ENCODE peak calls at places on chromosomes 12 and 14, in five cellular contexts. W is GM23338, B is spleen, Z is transverse colon, C is Panc1. K is an unnamed sample.

GRCh38 chr14:88286309-88286708 is 36.8 kb downstream of the KCNK10 start:
- DNase-seq in C (no peak), Z (no peak), W (no peak), B (no peak), K (no peak)

GRCh38 chr12:110885152-110885840 is 35.1 kb downstream of the MYL2 start:
- DNase-seq in W (no peak), C (no peak), B (no peak), Z (no peak), K (no peak)

GRCh38 chr12:122753213-122753571 is 568 bp downstream of the DENR start:
- DNase-seq in C (no peak), B (no peak), Z (no peak), W (no peak), K (no peak)

GRCh38 chr12:17992002-17992656 is 97.9 kb downstream of the RERGL start:
- DNase-seq in W (peak), C (peak), Z (no peak), B (no peak), K (no peak)

GRCh38 chr14:90409209-90409730 is 12.4 kb downstream of the CALM1 start:
- DNase-seq in Z (peak), B (no peak), W (no peak), C (no peak), K (no peak)

GRCh38 chr12:24596768-24597388 is 352.0 kb downstream of the BCAT1 start:
- DNase-seq in B (no peak), C (peak), Z (no peak), W (peak), K (no peak)

GRCh38 chr12:75750950-75751349 is 239.5 kb upstream of the KRR1 start:
- DNase-seq in W (no peak), B (no peak), Z (no peak), C (no peak), K (no peak)

GRCh38 chr12:105474672-105475071 is 144.2 kb downstream of the C12orf75 start:
- DNase-seq in Z (no peak), B (no peak), W (no peak), C (no peak), K (no peak)

GRCh38 chr14:65791551-65791981 is 379.0 kb downstream of the FUT8 start:
- DNase-seq in W (no peak), Z (no peak), C (no peak), B (no peak), K (no peak)

GRCh38 chr12:114685869-114686268 is 1.9 kb upstream of the TBX3 start:
- DNase-seq in Z (no peak), W (peak), C (no peak), B (no peak), K (no peak)

GRCh38 chr14:75888933-75889332 is 92.9 kb downstream of the TGFB3 start:
- DNase-seq in W (no peak), Z (no peak), B (no peak), C (no peak), K (no peak)

GRCh38 chr14:85439696-85440328 is 90.1 kb upstream of the FLRT2 start:
- DNase-seq in Z (no peak), W (no peak), B (no peak), C (no peak), K (no peak)

GRCh38 chr12:75943730-75944096 is 87.9 kb downstream of the PHLDA1 start:
- DNase-seq in W (no peak), Z (no peak), C (no peak), B (no peak), K (no peak)

GRCh38 chr14:60514378-60515243 is 5.7 kb downstream of the SIX6 start:
- DNase-seq in C (no peak), Z (no peak), W (peak), B (no peak), K (no peak)

GRCh38 chr12:129212221-129212630 is 358.9 kb downstream of the GLT1D1 start:
- DNase-seq in B (no peak), C (no peak), Z (no peak), W (no peak), K (no peak)

GRCh38 chr14:50864911-50865310 is 6.9 kb upstream of the ABHD12B start:
- DNase-seq in C (no peak), Z (no peak), B (no peak), W (no peak), K (no peak)

GRCh38 chr14:65637780-65638179 is 225.2 kb downstream of the FUT8 start:
- DNase-seq in Z (no peak), W (no peak), B (no peak), C (no peak), K (no peak)

GRCh38 chr14:100528962-100529560 is 58.2 kb downstream of the BEGAIN start:
- DNase-seq in B (peak), Z (no peak), C (no peak), W (no peak), K (peak)

GRCh38 chr14:100688598-100689499 is 37.8 kb upstream of the DLK1 start:
- DNase-seq in C (peak), W (no peak), B (no peak), Z (no peak), K (no peak)

GRCh38 chr14:100059433-100059781 is 5.8 kb upstream of the EVL start:
- DNase-seq in W (no peak), C (no peak), B (no peak), Z (no peak), K (no peak)

GRCh38 chr12:108128221-108129016 is 669 bp upstream of the WSCD2 start:
- DNase-seq in C (no peak), Z (no peak), B (no peak), W (no peak), K (no peak)

GRCh38 chr12:20370001-20370381 is 1.7 kb downstream of the PDE3A start:
- DNase-seq in W (peak), B (peak), Z (peak), C (no peak), K (no peak)

GRCh38 chr12:55019784-55020183 is at the start of gene NEUROD4:
- DNase-seq in C (no peak), W (peak), B (no peak), Z (no peak), K (no peak)

GRCh38 chr12:93061414-93062099 is 132.5 kb upstream of the EEA1 start:
- DNase-seq in C (no peak), Z (no peak), B (no peak), W (no peak), K (no peak)

GRCh38 chr12:51751657-51752056 is 96.9 kb downstream of the FIGNL2 start:
- DNase-seq in C (no peak), W (no peak), Z (no peak), B (no peak), K (no peak)

DNA sequence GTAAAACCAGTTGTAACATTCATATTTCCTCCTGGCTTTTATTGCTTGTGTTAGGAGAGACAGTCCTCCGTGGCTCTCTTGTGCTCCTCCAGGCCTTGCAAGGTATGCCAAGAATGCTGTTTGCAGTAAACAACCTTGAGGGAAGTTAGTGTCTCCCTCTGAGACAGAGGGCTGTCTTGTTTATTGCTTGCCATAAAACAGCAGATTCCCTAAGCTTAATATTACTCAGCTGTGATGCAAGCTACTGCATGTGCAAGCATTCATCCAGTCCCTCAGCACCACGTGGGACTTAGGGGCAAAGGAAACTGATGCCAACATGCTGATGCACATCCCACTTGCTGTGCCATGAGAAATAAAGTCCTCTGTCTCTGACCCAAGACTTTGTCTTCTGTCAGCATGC is 6.6 kb downstream of the POMT2 start:
- DNase-seq in Z (peak), W (peak), B (no peak), C (peak), K (no peak)
- TF ChIP-seq POLR2AphosphoS5 in Z (peak), W (no peak), B (no peak), C (no peak), K (peak)

DNA sequence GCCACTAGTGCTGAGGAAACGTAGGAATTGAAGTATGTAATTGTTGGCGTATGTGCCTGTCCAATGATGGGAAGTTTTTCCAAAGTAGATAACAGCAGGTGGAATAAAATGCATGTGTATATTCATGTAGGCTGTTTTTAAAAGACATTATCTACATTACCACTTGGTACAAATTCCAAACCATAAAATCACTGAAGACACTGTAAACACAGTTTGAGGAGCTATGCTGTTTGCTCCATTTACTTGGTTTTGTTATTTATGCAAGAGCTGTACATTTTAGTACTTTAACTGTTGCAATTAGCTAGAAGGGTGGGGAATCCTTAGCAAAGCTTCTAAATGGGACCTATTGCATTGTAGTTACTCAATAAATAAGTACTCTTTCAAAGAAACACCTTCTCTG is 274.5 kb upstream of the DIO2 start:
- DNase-seq in C (no peak), W (no peak), Z (no peak), B (no peak), K (no peak)
- TF ChIP-seq POLR2AphosphoS5 in C (no peak), W (no peak), Z (no peak), B (no peak), K (no peak)

GRCh38 chr14:22794533-22794932 is 20.7 kb downstream of the SLC7A7 start:
- DNase-seq in C (no peak), W (no peak), Z (peak), B (no peak), K (no peak)
- TF ChIP-seq POLR2AphosphoS5 in C (no peak), W (no peak), Z (no peak), B (no peak), K (no peak)

DNA sequence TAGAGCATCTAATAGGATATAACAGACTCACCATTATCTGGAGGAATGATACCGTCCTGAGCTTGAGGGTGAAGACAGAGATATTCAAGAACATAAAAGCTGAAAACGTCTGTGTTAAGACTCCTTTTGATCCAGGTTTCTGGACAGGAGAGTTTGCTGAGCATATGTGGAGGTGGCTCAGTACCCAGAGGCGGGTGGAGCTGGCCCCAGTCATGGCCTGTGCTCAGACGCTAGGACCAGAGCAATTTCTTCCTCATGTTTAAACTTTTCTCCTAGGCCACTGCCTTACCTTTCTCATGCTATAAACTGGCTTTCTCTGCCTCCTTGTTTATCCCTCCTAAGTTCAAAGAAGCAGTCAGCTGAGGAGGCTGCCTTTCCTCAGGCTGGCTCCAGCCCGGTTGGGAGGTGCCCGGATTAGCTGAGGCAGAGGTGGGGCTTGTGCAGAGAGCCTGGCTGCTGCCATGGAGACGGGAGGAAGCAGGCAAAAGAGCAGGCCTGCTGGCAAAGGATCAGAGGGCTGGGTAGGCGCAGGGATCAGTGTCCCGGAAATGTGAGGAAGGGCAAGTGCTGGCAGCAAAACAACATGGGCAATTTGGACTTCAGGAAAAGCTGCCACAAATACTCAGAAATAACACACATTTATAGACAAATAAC is 13.7 kb downstream of the COA8 start:
- DNase-seq in B (peak), C (no peak), Z (peak), W (peak), K (peak)
- TF ChIP-seq POLR2AphosphoS5 in B (peak), C (no peak), Z (peak), W (no peak), K (no peak)

DNA sequence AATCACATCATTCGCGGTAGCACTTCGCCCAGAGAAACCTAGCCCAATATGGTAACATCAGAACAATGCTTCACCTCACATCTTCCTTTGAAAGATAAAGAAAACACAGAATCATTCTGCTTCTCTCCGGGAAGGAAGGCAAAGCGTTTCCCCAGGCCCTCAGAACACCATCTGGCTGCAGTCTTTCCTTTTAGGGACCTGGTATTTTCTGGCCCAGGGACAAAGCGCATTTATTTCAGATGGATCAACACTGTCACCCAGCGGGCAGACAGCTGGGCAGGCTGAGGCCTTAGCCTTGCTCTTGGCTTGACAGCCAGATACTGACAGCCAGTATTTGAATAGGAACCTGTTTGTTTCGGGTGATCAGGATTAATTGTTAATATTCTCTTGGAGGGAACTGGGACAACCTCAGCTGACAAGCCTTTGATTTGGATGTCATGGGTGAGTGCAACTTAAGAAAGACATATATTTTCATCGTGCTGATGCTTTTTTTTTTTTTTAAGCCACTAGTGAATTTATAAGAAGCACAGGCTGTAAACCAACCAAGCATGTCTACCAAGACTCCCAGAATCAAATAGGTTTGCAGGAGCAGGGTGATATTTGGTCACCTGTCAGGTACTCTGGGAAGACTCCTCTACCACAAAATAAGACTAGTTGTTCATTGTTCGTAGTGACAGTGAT is 118.9 kb downstream of the VEZT start:
- DNase-seq in B (no peak), C (peak), W (peak), Z (peak), K (peak)
- TF ChIP-seq POLR2AphosphoS5 in B (no peak), C (peak), W (no peak), Z (peak), K (no peak)

GRCh38 chr12:22066235-22066765 is 20.3 kb downstream of the CMAS start:
- DNase-seq in W (no peak), Z (no peak), C (no peak), B (no peak), K (no peak)
- TF ChIP-seq POLR2AphosphoS5 in W (no peak), Z (no peak), C (no peak), B (no peak), K (no peak)

GRCh38 chr12:127803545-127803944 is 463.4 kb upstream of the TMEM132C start:
- DNase-seq in C (no peak), W (no peak), Z (no peak), B (no peak), K (no peak)
- TF ChIP-seq POLR2AphosphoS5 in C (no peak), W (no peak), Z (no peak), B (no peak), K (no peak)

DNA sequence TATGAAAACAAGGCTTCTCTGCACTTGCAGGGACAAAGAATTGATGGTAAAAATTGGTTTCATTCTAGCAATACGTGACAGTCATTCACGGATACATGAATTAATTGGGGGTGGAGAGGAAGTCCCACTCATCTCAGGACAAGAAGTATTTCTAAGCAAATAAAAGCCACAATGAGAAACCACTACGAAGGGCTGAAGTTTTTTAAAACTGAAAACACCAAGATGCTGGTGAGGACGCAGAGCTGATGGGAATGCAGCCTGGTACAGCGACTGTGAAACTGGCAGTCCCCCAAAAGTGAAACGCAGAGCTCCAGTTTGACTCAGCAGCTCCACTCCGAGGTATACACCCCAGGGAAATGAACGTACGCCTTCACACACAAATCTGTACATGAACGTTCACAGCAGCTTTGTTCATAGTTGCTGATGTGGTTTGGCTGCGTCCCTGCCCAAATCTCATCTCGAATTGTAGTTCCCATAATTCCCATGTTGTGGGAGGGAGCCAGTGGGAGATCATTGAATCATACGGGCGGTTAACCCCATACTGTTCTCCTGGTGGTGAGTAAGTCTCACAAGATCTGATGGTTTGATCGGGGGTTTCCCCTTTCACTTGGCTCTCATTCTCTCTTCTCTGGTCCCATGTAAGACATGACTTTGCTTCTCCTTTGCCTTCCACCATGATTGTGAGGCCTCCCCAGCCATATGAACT is 89.0 kb downstream of the SCARB1 start:
- DNase-seq in C (no peak), Z (peak), W (no peak), B (no peak), K (no peak)
- TF ChIP-seq POLR2AphosphoS5 in C (no peak), Z (no peak), W (no peak), B (no peak), K (no peak)

DNA sequence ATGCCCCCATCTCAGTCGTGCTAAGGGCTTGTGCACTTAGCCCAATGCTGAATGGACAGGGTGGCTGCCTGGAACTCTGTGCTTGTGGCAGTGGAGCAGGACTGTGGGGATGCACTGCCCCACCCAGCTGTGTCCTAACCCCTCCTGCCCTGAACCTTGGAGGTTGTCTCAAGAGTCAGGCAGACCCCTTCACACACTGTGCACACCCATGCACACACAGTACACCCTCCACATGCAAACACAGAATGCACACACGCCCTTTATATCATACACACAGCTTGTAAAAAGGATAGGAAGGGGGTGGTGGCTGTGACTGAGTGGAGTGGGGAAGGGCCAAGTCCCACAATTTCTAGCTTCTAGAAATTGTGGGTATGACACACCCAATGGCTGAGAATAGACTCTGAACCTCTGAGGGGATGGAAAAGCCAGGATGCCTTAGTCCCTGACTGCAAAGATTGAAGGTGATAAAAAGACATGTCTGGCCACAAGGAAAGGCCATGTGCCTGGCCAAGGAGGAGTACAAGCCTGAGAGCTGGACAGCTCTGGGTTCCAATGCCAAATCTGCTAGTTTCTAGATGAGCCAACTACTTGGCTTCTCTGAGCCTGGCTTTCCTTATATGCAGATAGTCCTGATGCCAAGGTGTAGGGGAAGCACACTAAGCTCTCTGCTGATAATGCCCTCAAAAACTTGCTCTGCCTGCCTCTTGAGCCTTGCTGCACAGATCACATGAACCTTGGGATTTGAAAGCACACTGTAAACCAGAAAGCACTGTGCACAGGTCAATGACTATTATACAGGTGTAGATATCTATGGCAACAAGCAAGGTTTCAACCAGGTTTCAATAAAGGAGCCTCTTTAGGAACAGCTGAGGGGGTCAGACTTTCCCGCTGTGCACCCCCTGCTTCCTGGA is 8.4 kb downstream of the KRT8 start:
- DNase-seq in B (no peak), Z (peak), C (no peak), W (no peak), K (no peak)
- TF ChIP-seq POLR2AphosphoS5 in B (no peak), Z (peak), C (peak), W (peak), K (no peak)

K was measured in suprapubic skin.